ENCODE peak calls at places on chromosomes 6 and 20, in seven cellular contexts. K, W, B, S, N, U and C are unnamed samples.

GRCh38 chr6:133169901-133170300 is 71.3 kb upstream of the EYA4 start:
- DNase-seq in W (no peak), U (no peak), S (no peak), B (no peak), N (no peak), K (no peak), C (no peak)

GRCh38 chr6:6760054-6760453 is 171.5 kb downstream of the LY86 start:
- DNase-seq in W (no peak), S (no peak), K (no peak), B (no peak), U (no peak), N (no peak), C (no peak)

GRCh38 chr20:9214676-9215075 is 145.8 kb downstream of the PLCB4 start:
- DNase-seq in K (no peak), W (no peak), S (no peak), U (no peak), B (no peak), N (no peak), C (no peak)

GRCh38 chr6:84768442-84769174 is 4.2 kb upstream of the TBX18 start:
- DNase-seq in B (no peak), U (no peak), S (peak; percentile 37), N (no peak), K (no peak), W (no peak), C (no peak)

GRCh38 chr6:41655706-41656668 is 17.7 kb downstream of the MDFI start:
- DNase-seq in K (no peak), N (no peak), U (no peak), B (no peak), S (no peak), W (no peak), C (no peak)

GRCh38 chr6:73732845-73733675 is 37.1 kb downstream of the CD109 start:
- DNase-seq in K (peak; percentile 29), B (peak; percentile 53), S (peak; percentile 62), U (peak; percentile 60), N (peak; percentile 74), W (peak; percentile 73), C (peak; percentile 70)

GRCh38 chr20:25499031-25499430 is 86.3 kb downstream of the NINL start:
- DNase-seq in W (no peak), U (no peak), K (no peak), B (no peak), N (no peak), S (no peak), C (no peak)

GRCh38 chr20:37943501-37944455 is 40.9 kb downstream of the VSTM2L start:
- DNase-seq in K (peak; percentile 4), B (no peak), S (no peak), N (no peak), U (peak; percentile 18), W (no peak), C (no peak)

GRCh38 chr6:70884074-70884983 is 72.5 kb downstream of the B3GAT2 start:
- DNase-seq in K (no peak), B (peak; percentile 59), S (peak; percentile 74), U (peak; percentile 41), N (peak; percentile 64), W (peak; percentile 57), C (peak; percentile 47)

GRCh38 chr6:166742981-166743380 is 115.9 kb upstream of the RPS6KA2 start:
- DNase-seq in W (no peak), B (no peak), S (no peak), N (no peak), K (no peak), U (no peak), C (no peak)

GRCh38 chr6:117938324-117938995 is 31.4 kb downstream of the SLC35F1 start:
- DNase-seq in K (no peak), S (no peak), U (no peak), N (no peak), W (no peak), B (no peak), C (no peak)

GRCh38 chr20:8082025-8082424 is 50.0 kb upstream of the PLCB1 start:
- DNase-seq in W (no peak), K (no peak), S (no peak), U (no peak), B (peak; percentile 15), N (peak; percentile 4), C (no peak)
- TF ChIP-seq CTCF in W (no peak), K (peak; percentile 7), S (peak; percentile 10), U (no peak), B (no peak), N (no peak), C (no peak)

GRCh38 chr6:75209432-75209723 is 3.5 kb upstream of the COL12A1 start:
- DNase-seq in N (no peak), S (no peak), U (no peak), K (no peak), W (no peak), B (no peak), C (no peak)
- H3K4me3 ChIP-seq in N (no peak overlapping the region), S (no peak overlapping the region), U (no peak overlapping the region), K (no peak overlapping the region), W (no peak overlapping the region), B (no peak overlapping the region), C (no peak overlapping the region)

DNA sequence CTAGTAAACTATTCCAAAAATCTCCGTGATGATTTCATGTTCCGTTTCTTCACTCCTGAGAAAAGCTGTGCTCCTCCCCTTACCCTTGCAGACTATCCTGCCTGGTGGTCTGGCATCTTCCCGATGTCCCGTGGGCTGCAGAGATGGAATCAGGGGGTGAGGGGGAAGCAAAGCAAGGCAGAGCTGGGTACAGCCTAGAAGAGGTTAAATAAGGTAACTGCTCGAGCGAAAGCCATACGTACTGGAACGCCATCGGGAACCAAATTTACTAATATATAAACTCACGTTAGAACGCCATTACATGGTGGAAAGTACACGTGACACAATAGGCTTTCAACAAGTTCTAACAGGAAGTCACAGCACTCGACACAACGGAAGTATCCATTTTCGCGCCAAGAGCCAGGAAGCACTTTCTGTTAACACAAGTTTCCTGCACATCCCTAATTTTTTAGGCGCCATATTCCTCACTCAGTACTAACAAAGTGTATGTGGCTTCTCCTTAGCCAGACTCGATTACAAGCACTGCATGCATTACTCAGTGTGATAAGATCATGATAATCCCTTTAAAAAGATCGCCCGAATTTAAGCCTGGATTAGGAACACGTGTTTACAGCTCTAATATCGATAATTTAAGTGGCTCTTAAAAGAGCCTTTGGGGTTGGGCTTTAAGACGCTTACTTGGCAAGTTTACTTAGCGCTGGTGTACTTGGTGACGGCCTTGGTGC is 101.6 kb upstream of the PRSS16 start:
- DNase-seq in U (peak; percentile 89), B (peak; percentile 43), N (peak; percentile 96), K (peak; percentile 86), S (peak; percentile 79), W (peak; percentile 83), C (peak; percentile 96)
- TF ChIP-seq POLR2A in U (peak; percentile 11), B (peak; percentile 60), N (peak; percentile 50), K (no peak), S (no peak), W (no peak), C (no peak)

GRCh38 chr20:45191926-45192325 is 14.9 kb upstream of the SEMG1 start:
- DNase-seq in K (no peak), S (no peak), U (no peak), N (no peak), B (no peak), W (no peak), C (no peak)
- TF ChIP-seq CTCF in K (no peak), S (no peak), U (no peak), N (no peak), B (no peak), W (no peak), C (no peak)